ENCODE peak calls at places on chromosomes 11 and 22, in eight cellular contexts. P is cardiac muscle cell, G is fibroblast of pulmonary artery, Z is RWPE2, O is left lung, U is tibial nerve, T is heart left ventricle, F is H1. L is an unnamed sample.

GRCh38 chr11:58318532-58318931 is 40.3 kb downstream of the OR5B17 start:
- DNase-seq in G (peak), O (no peak), Z (no peak), U (no peak), T (no peak), F (no peak), P (no peak), L (no peak)

GRCh38 chr11:105665281-105665680 is 55.4 kb downstream of the GRIA4 start:
- DNase-seq in F (no peak), G (no peak), U (no peak), T (no peak), P (no peak), O (no peak), Z (no peak), L (no peak)

GRCh38 chr11:117584056-117584830 is 212.8 kb downstream of the DSCAML1 start:
- DNase-seq in F (no peak), P (peak), O (no peak), G (peak), T (no peak), Z (no peak), U (no peak), L (peak)

GRCh38 chr22:26161746-26162145 is 7.5 kb upstream of the SEZ6L start:
- DNase-seq in F (no peak), G (no peak), O (no peak), T (no peak), P (no peak), Z (no peak), U (no peak), L (no peak)

GRCh38 chr11:96524475-96524874 is 134.7 kb downstream of the JRKL start:
- DNase-seq in U (no peak), P (peak), O (no peak), Z (no peak), F (no peak), T (no peak), G (peak), L (no peak)

GRCh38 chr22:39138357-39138997 is 14.0 kb downstream of the CBX7 start:
- DNase-seq in O (no peak), P (no peak), T (no peak), Z (no peak), G (no peak), U (no peak), F (no peak), L (no peak)

GRCh38 chr22:25153961-25154685 is 45.5 kb upstream of the CRYBB3 start:
- DNase-seq in T (peak), O (peak), Z (peak), U (peak), P (peak), F (no peak), G (peak), L (peak)

GRCh38 chr22:41947181-41948080 is 479 bp upstream of the CENPM start:
- DNase-seq in U (no peak), F (no peak), P (no peak), T (no peak), Z (no peak), O (no peak), G (no peak), L (no peak)

GRCh38 chr11:65213322-65214211 is 31.8 kb downstream of the CAPN1 start:
- DNase-seq in Z (no peak), P (no peak), O (no peak), T (no peak), F (peak), G (no peak), U (no peak), L (no peak)

GRCh38 chr11:40787243-40787642 is 672.2 kb downstream of the LRRC4C start:
- DNase-seq in O (no peak), F (no peak), P (no peak), U (no peak), Z (no peak), G (no peak), T (no peak), L (no peak)

GRCh38 chr11:20670932-20671403 is 1.6 kb downstream of the NELL1 start:
- DNase-seq in Z (no peak), F (no peak), P (no peak), O (no peak), U (no peak), G (no peak), T (no peak), L (no peak)

GRCh38 chr11:6251990-6252473 is 7.6 kb upstream of the CCKBR start:
- DNase-seq in T (no peak), Z (no peak), P (peak), F (no peak), G (peak), U (no peak), O (no peak), L (no peak)

GRCh38 chr11:113896156-113896879 is 8.3 kb upstream of the HTR3B start:
- DNase-seq in Z (no peak), F (no peak), O (no peak), T (no peak), P (peak), U (peak), G (peak), L (peak)

GRCh38 chr11:97460091-97460490 is 1070.3 kb downstream of the JRKL start:
- DNase-seq in T (no peak), O (no peak), U (no peak), F (no peak), Z (no peak), G (peak), P (no peak), L (no peak)

GRCh38 chr11:92424281-92424680 is 199.7 kb downstream of the FAT3 start:
- DNase-seq in F (no peak), Z (no peak), T (no peak), P (peak), O (no peak), G (peak), U (no peak), L (no peak)

GRCh38 chr11:134947556-134947955 is 535.5 kb upstream of the B3GAT1 start:
- DNase-seq in G (no peak), O (no peak), Z (no peak), T (no peak), U (no peak), P (no peak), F (no peak), L (no peak)

GRCh38 chr11:86181379-86181778 is 63.2 kb upstream of the EED start:
- DNase-seq in T (no peak), Z (no peak), G (no peak), U (no peak), P (no peak), O (no peak), F (no peak), L (no peak)

GRCh38 chr11:57345555-57346151 is 7.5 kb downstream of the P2RX3 start:
- DNase-seq in U (peak), T (peak), Z (no peak), G (peak), O (peak), P (peak), F (no peak), L (peak)

GRCh38 chr11:113673566-113674396 is 32.3 kb downstream of the TMPRSS5 start:
- DNase-seq in F (no peak), G (no peak), O (no peak), Z (no peak), P (no peak), U (no peak), T (no peak), L (no peak)

GRCh38 chr11:86718553-86718952 is 46.1 kb upstream of the ME3 start:
- DNase-seq in P (no peak), Z (no peak), U (no peak), O (no peak), T (no peak), G (no peak), F (no peak), L (no peak)

GRCh38 chr11:117074122-117074521 is 24.1 kb downstream of the SIK3 start:
- DNase-seq in T (no peak), Z (no peak), F (no peak), G (no peak), P (no peak), O (no peak), U (no peak), L (no peak)

GRCh38 chr11:101129203-101129943 is at the start of gene PGR:
- DNase-seq in F (no peak), O (no peak), G (no peak), T (peak), Z (no peak), P (no peak), U (peak), L (peak)

GRCh38 chr11:127275771-127276170 is 275.2 kb upstream of the KIRREL3 start:
- DNase-seq in Z (no peak), F (no peak), G (no peak), T (no peak), P (no peak), O (no peak), U (no peak), L (no peak)

GRCh38 chr22:33303109-33303508 is 244.9 kb upstream of the SYN3 start:
- DNase-seq in F (no peak), U (no peak), G (no peak), Z (no peak), O (no peak), T (no peak), P (no peak), L (no peak)

GRCh38 chr11:120339394-120339890 is 3.2 kb downstream of the ARHGEF12 start:
- DNase-seq in G (peak), P (no peak), O (no peak), F (no peak), T (peak), U (no peak), Z (no peak), L (peak)

GRCh38 chr11:57085604-57086003 is 96.1 kb upstream of the LRRC55 start:
- DNase-seq in T (no peak), P (no peak), F (no peak), U (no peak), O (no peak), Z (no peak), G (peak), L (no peak)

GRCh38 chr22:36900225-36900624 is 13.2 kb upstream of the CSF2RB start:
- DNase-seq in Z (no peak), T (no peak), G (no peak), F (no peak), U (no peak), P (no peak), O (no peak), L (no peak)

GRCh38 chr11:76205252-76206076 is 838 bp downstream of the WNT11 start:
- DNase-seq in T (no peak), F (no peak), Z (no peak), G (no peak), O (no peak), U (no peak), P (no peak), L (no peak)

GRCh38 chr11:125442946-125443345 is 53.1 kb downstream of the FEZ1 start:
- DNase-seq in O (no peak), F (no peak), G (no peak), Z (no peak), P (no peak), U (no peak), T (no peak), L (no peak)

GRCh38 chr11:107468596-107468995 is 11.0 kb upstream of the CWF19L2 start:
- DNase-seq in G (peak), Z (no peak), O (no peak), F (no peak), P (peak), T (no peak), U (peak), L (no peak)

GRCh38 chr11:41377709-41378394 is 81.6 kb downstream of the LRRC4C start:
- DNase-seq in O (no peak), U (no peak), T (no peak), F (no peak), P (no peak), Z (no peak), G (no peak), L (no peak)

GRCh38 chr11:95924414-95924760 is 480 bp upstream of the MTMR2 start:
- DNase-seq in F (no peak), Z (no peak), U (no peak), G (peak), O (no peak), T (no peak), P (peak), L (no peak)

GRCh38 chr11:46369458-46370152 is 11.9 kb upstream of the MDK start:
- DNase-seq in T (peak), F (no peak), U (peak), P (peak), O (no peak), Z (no peak), G (peak), L (peak)

GRCh38 chr22:23752090-23752691 is 1.3 kb upstream of the ZNF70 start:
- DNase-seq in P (no peak), G (no peak), F (no peak), T (no peak), U (no peak), O (no peak), Z (no peak), L (no peak)
- H3K4me3 ChIP-seq in P (no peak), G (no peak), F (peak), T (no peak), U (no peak), O (no peak), Z (no peak), L (no peak)

GRCh38 chr22:45006101-45006872 is 3.5 kb downstream of the PHF21B start:
- DNase-seq in F (no peak), Z (no peak), P (peak), G (no peak), O (no peak), T (no peak), U (no peak), L (peak)
- H3K4me3 ChIP-seq in F (peak), Z (no peak), P (peak), G (no peak), O (no peak), T (peak), U (peak), L (peak)

DNA sequence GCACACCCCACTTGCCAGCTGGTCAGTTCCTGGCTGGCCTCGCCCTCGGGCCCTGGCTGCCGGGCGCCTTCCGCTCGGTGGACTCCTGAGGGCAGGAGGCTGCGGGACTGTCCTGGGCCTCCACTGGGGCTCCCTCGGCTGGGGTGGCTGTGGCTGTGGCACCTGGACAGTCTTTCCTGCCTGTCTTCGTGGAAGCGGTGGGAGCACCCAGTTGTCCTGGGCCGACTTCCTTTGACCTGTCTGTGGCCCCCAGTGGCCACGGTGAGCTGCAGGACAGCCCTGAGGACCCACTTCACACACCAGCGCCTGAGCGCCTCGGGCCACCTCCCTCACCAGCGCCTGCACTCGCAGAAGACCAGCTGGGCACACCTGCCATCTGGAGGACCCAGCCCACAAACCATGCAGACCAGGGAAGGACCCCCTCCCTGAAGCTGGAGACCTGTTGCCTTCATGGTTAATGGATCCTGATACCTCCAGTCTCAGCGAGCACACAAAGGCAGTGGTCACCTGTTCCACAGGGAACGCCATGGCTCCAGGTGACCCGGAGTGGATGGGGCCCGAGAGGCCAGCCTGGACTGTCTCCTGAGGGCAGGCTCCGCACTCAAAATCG is 1.7 kb upstream of the EPS8L2 start:
- DNase-seq in G (no peak), T (no peak), O (no peak), Z (peak), P (no peak), F (no peak), U (no peak), L (peak)
- H3K4me3 ChIP-seq in G (no peak), T (no peak), O (no peak), Z (no peak), P (no peak), F (no peak), U (no peak), L (no peak)

GRCh38 chr22:28112548-28113043 is 193.5 kb upstream of the PITPNB start:
- DNase-seq in U (no peak), T (peak), G (peak), O (no peak), Z (no peak), P (peak), F (no peak), L (no peak)
- H3K4me3 ChIP-seq in U (no peak), T (no peak), G (no peak), O (no peak), Z (no peak), P (no peak), F (no peak), L (no peak)

DNA sequence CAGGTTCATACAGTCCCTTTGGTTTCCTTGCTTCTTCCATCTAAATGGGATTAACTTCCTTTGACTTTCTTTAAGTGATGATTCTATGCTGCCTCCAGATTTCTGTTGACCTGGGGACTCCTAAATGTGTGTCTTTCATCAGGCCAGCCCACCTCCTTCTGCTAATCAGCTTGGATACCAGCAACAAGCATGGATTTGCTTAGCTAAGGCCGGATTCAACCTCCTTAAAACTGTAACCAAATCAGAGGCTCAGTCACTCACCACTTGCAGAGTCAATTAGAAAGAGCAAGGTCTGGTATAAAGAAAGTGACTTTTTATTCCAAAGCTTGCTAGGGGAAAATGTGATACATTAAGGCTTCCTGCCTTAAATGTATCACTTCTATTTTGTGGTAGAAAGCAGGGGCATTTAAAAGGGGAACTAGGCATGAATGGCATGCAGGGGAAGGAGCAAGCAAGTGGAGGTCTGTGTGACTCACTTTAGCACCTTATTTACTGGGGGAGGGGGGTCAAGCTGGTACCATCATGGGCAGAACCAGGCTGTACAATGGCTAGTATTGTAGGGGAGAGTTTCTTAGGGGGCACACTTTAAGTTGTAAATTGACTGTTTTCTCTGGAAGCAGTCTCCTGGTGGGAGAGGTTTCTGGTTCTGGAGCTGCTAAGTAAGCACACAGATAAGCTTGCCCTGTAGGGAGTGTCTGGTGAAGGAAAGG is 239.0 kb upstream of the PDGFD start:
- DNase-seq in P (no peak), O (no peak), F (peak), U (no peak), G (no peak), Z (no peak), T (no peak), L (no peak)
- H3K4me3 ChIP-seq in P (no peak), O (no peak), F (peak), U (no peak), G (no peak), Z (no peak), T (no peak), L (no peak)